ENCODE peak calls at places on chromosomes 3 and 15, in five cellular contexts. One of them, this sample, is unnamed.
A peak's percentile ranks its signal among the peaks of the same experiment; 100 is the strongest.

GRCh38 chr3:12287727-12288465 is 974 bp upstream of the PPARG start:
- DNase-seq in heart left ventricle: peak; percentile 67
- DNase-seq in right atrium auricular region: no peak
- DNase-seq in adrenal gland: no peak
- DNase-seq in HCT116: no peak
- DNase-seq in this sample: no peak

GRCh38 chr15:83446904-83447708 is at the start of gene SH3GL3:
- DNase-seq in right atrium auricular region: peak; percentile 83
- DNase-seq in heart left ventricle: peak; percentile 78
- DNase-seq in adrenal gland: peak; percentile 66
- DNase-seq in HCT116: peak; percentile 32
- DNase-seq in this sample: peak; percentile 79

GRCh38 chr15:77376770-77377169 is 43.1 kb downstream of the PEAK1 start:
- DNase-seq in adrenal gland: no peak
- DNase-seq in HCT116: no peak
- DNase-seq in heart left ventricle: no peak
- DNase-seq in right atrium auricular region: no peak
- DNase-seq in this sample: no peak

GRCh38 chr15:78104566-78105500 is 12.5 kb downstream of the SH2D7 start:
- DNase-seq in right atrium auricular region: no peak
- DNase-seq in HCT116: no peak
- DNase-seq in adrenal gland: no peak
- DNase-seq in heart left ventricle: no peak
- DNase-seq in this sample: no peak

GRCh38 chr3:23996058-23996457 is 51.0 kb downstream of the NR1D2 start:
- DNase-seq in HCT116: no peak
- DNase-seq in right atrium auricular region: no peak
- DNase-seq in heart left ventricle: no peak
- DNase-seq in adrenal gland: no peak
- DNase-seq in this sample: peak; percentile 36

GRCh38 chr3:5194801-5195509 is 7.4 kb downstream of the EDEM1 start:
- DNase-seq in right atrium auricular region: no peak
- DNase-seq in adrenal gland: peak; percentile 64
- DNase-seq in HCT116: peak; percentile 72
- DNase-seq in heart left ventricle: no peak
- DNase-seq in this sample: peak; percentile 91

GRCh38 chr3:100891827-100892226 is 101.4 kb downstream of the ABI3BP start:
- DNase-seq in heart left ventricle: no peak
- DNase-seq in adrenal gland: no peak
- DNase-seq in right atrium auricular region: no peak
- DNase-seq in HCT116: no peak
- DNase-seq in this sample: no peak

GRCh38 chr3:24810881-24811280 is 316.2 kb upstream of the THRB start:
- DNase-seq in adrenal gland: peak; percentile 16
- DNase-seq in heart left ventricle: no peak
- DNase-seq in right atrium auricular region: no peak
- DNase-seq in HCT116: no peak
- DNase-seq in this sample: no peak

GRCh38 chr15:93018574-93018973 is 70.4 kb downstream of the RGMA start:
- DNase-seq in heart left ventricle: no peak
- DNase-seq in HCT116: no peak
- DNase-seq in right atrium auricular region: no peak
- DNase-seq in adrenal gland: no peak
- DNase-seq in this sample: no peak

GRCh38 chr3:156694536-156694935 is 20.1 kb downstream of the TIPARP start:
- DNase-seq in right atrium auricular region: no peak
- DNase-seq in heart left ventricle: no peak
- DNase-seq in adrenal gland: no peak
- DNase-seq in HCT116: no peak
- DNase-seq in this sample: peak; percentile 58

GRCh38 chr3:89223188-89223587 is 115.8 kb downstream of the EPHA3 start:
- DNase-seq in HCT116: no peak
- DNase-seq in adrenal gland: no peak
- DNase-seq in heart left ventricle: no peak
- DNase-seq in right atrium auricular region: no peak
- DNase-seq in this sample: no peak

GRCh38 chr3:177055557-177056290 is 141.6 kb downstream of the TBL1XR1 start:
- DNase-seq in right atrium auricular region: no peak
- DNase-seq in heart left ventricle: no peak
- DNase-seq in HCT116: no peak
- DNase-seq in adrenal gland: no peak
- DNase-seq in this sample: no peak

GRCh38 chr3:124351430-124352142 is 359.7 kb upstream of the ROPN1 start:
- DNase-seq in HCT116: peak; percentile 31
- DNase-seq in adrenal gland: peak; percentile 38
- DNase-seq in heart left ventricle: peak; percentile 23
- DNase-seq in right atrium auricular region: no peak
- DNase-seq in this sample: peak; percentile 58

GRCh38 chr3:124839896-124840295 is 47.3 kb downstream of the ITGB5 start:
- DNase-seq in heart left ventricle: no peak
- DNase-seq in adrenal gland: no peak
- DNase-seq in right atrium auricular region: no peak
- DNase-seq in HCT116: no peak
- DNase-seq in this sample: no peak

GRCh38 chr3:42814914-42815507 is 5.8 kb downstream of the ACKR2 start:
- DNase-seq in heart left ventricle: no peak
- DNase-seq in adrenal gland: no peak
- DNase-seq in HCT116: no peak
- DNase-seq in right atrium auricular region: no peak
- DNase-seq in this sample: no peak

GRCh38 chr15:31260646-31261265 is 65.9 kb upstream of the KLF13 start:
- DNase-seq in heart left ventricle: no peak
- DNase-seq in HCT116: no peak
- DNase-seq in adrenal gland: no peak
- DNase-seq in right atrium auricular region: no peak
- DNase-seq in this sample: no peak

GRCh38 chr15:99443768-99444446 is 121.9 kb upstream of the MEF2A start:
- DNase-seq in heart left ventricle: peak; percentile 16
- DNase-seq in HCT116: no peak
- DNase-seq in right atrium auricular region: peak; percentile 55
- DNase-seq in adrenal gland: no peak
- DNase-seq in this sample: no peak

GRCh38 chr15:101022876-101023275 is 103.7 kb downstream of the LRRK1 start:
- DNase-seq in HCT116: no peak
- DNase-seq in adrenal gland: no peak
- DNase-seq in right atrium auricular region: peak; percentile 26
- DNase-seq in heart left ventricle: no peak
- DNase-seq in this sample: no peak

GRCh38 chr15:90044191-90044590 is 43.1 kb downstream of the ZNF710 start:
- DNase-seq in adrenal gland: no peak
- DNase-seq in HCT116: no peak
- DNase-seq in right atrium auricular region: no peak
- DNase-seq in heart left ventricle: no peak
- DNase-seq in this sample: no peak

GRCh38 chr3:168925568-168925967 is 737.9 kb downstream of the MECOM start:
- DNase-seq in right atrium auricular region: no peak
- DNase-seq in HCT116: no peak
- DNase-seq in adrenal gland: no peak
- DNase-seq in heart left ventricle: no peak
- DNase-seq in this sample: no peak

GRCh38 chr15:33150993-33151392 is 43.5 kb downstream of the FMN1 start:
- DNase-seq in heart left ventricle: no peak
- DNase-seq in adrenal gland: no peak
- DNase-seq in right atrium auricular region: no peak
- DNase-seq in HCT116: no peak
- DNase-seq in this sample: no peak

GRCh38 chr3:71649757-71650156 is 66.2 kb upstream of the FOXP1 start:
- DNase-seq in right atrium auricular region: no peak
- DNase-seq in heart left ventricle: no peak
- DNase-seq in HCT116: no peak
- DNase-seq in adrenal gland: no peak
- DNase-seq in this sample: no peak

GRCh38 chr15:77179541-77179998 is 108.7 kb upstream of the TSPAN3 start:
- DNase-seq in right atrium auricular region: no peak
- DNase-seq in heart left ventricle: no peak
- DNase-seq in adrenal gland: no peak
- DNase-seq in HCT116: no peak
- DNase-seq in this sample: peak; percentile 3

GRCh38 chr15:34609658-34610057 is 26.2 kb upstream of the GOLGA8B start:
- DNase-seq in adrenal gland: no peak
- DNase-seq in right atrium auricular region: no peak
- DNase-seq in HCT116: no peak
- DNase-seq in heart left ventricle: no peak
- DNase-seq in this sample: no peak

GRCh38 chr3:175335229-175335628 is 476.1 kb downstream of the NAALADL2 start:
- DNase-seq in adrenal gland: no peak
- DNase-seq in heart left ventricle: no peak
- DNase-seq in right atrium auricular region: no peak
- DNase-seq in HCT116: no peak
- DNase-seq in this sample: peak; percentile 66

GRCh38 chr15:36432162-36432561 is 147.3 kb upstream of the CDIN1 start:
- DNase-seq in right atrium auricular region: no peak
- DNase-seq in heart left ventricle: no peak
- DNase-seq in HCT116: no peak
- DNase-seq in adrenal gland: no peak
- DNase-seq in this sample: peak; percentile 94

GRCh38 chr3:102529452-102529851 is 94.6 kb downstream of the ZPLD1 start:
- DNase-seq in adrenal gland: no peak
- DNase-seq in right atrium auricular region: no peak
- DNase-seq in heart left ventricle: no peak
- DNase-seq in HCT116: peak; percentile 39
- DNase-seq in this sample: no peak

GRCh38 chr3:39506863-39507262 is 39.4 kb downstream of the MOBP start:
- DNase-seq in adrenal gland: no peak
- DNase-seq in heart left ventricle: no peak
- DNase-seq in right atrium auricular region: no peak
- DNase-seq in HCT116: no peak
- DNase-seq in this sample: no peak

GRCh38 chr3:61236556-61236955 is 14.7 kb downstream of the FHIT start:
- DNase-seq in HCT116: no peak
- DNase-seq in adrenal gland: peak; percentile 25
- DNase-seq in right atrium auricular region: no peak
- DNase-seq in heart left ventricle: no peak
- DNase-seq in this sample: no peak

GRCh38 chr3:190119734-190120133 is 963 bp downstream of the P3H2 start:
- DNase-seq in adrenal gland: no peak
- DNase-seq in right atrium auricular region: no peak
- DNase-seq in HCT116: no peak
- DNase-seq in heart left ventricle: no peak
- DNase-seq in this sample: no peak

GRCh38 chr15:90347666-90348065 is 4.4 kb upstream of the ZNF774 start:
- DNase-seq in HCT116: no peak
- DNase-seq in adrenal gland: no peak
- DNase-seq in heart left ventricle: no peak
- DNase-seq in right atrium auricular region: no peak
- DNase-seq in this sample: no peak

GRCh38 chr3:120100711-120101110 is 6.5 kb upstream of the GSK3B start:
- DNase-seq in HCT116: no peak
- DNase-seq in right atrium auricular region: no peak
- DNase-seq in heart left ventricle: no peak
- DNase-seq in adrenal gland: no peak
- DNase-seq in this sample: peak; percentile 48

GRCh38 chr3:107142786-107143185 is 234.5 kb upstream of the CCDC54 start:
- DNase-seq in adrenal gland: no peak
- DNase-seq in HCT116: no peak
- DNase-seq in right atrium auricular region: no peak
- DNase-seq in heart left ventricle: no peak
- DNase-seq in this sample: no peak
- H3K27ac ChIP-seq in adrenal gland: no peak overlapping the region
- H3K27ac ChIP-seq in HCT116: no peak overlapping the region
- H3K27ac ChIP-seq in right atrium auricular region: no peak overlapping the region
- H3K27ac ChIP-seq in heart left ventricle: no peak overlapping the region
- H3K27ac ChIP-seq in this sample: no peak overlapping the region

GRCh38 chr3:123346041-123346440 is 102.8 kb downstream of the ADCY5 start:
- DNase-seq in HCT116: no peak
- DNase-seq in adrenal gland: no peak
- DNase-seq in heart left ventricle: no peak
- DNase-seq in right atrium auricular region: no peak
- DNase-seq in this sample: no peak
- H3K4me1 ChIP-seq in HCT116: peaks cover 4% of the 10 kb centered on the region
- H3K4me1 ChIP-seq in adrenal gland: peaks cover 15% of the 10 kb centered on the region
- H3K4me1 ChIP-seq in heart left ventricle: peaks cover 18% of the 10 kb centered on the region
- H3K4me1 ChIP-seq in right atrium auricular region: no peaks in the 10 kb centered on the region
- H3K4me1 ChIP-seq in this sample: peaks cover 18% of the 10 kb centered on the region

GRCh38 chr3:118863731-118864322 is 170.8 kb downstream of the IGSF11 start:
- DNase-seq in heart left ventricle: no peak
- DNase-seq in adrenal gland: no peak
- DNase-seq in HCT116: peak; percentile 24
- DNase-seq in right atrium auricular region: no peak
- DNase-seq in this sample: no peak
- TF ChIP-seq CTCF in heart left ventricle: no peak
- TF ChIP-seq CTCF in adrenal gland: no peak
- TF ChIP-seq CTCF in HCT116: peak; percentile 54
- TF ChIP-seq CTCF in right atrium auricular region: no peak
- TF ChIP-seq CTCF in this sample: no peak

GRCh38 chr3:16522820-16523219 is 9.3 kb upstream of the RFTN1 start:
- DNase-seq in right atrium auricular region: no peak
- DNase-seq in heart left ventricle: no peak
- DNase-seq in HCT116: no peak
- DNase-seq in adrenal gland: no peak
- DNase-seq in this sample: no peak
- H3K27ac ChIP-seq in right atrium auricular region: no peak overlapping the region
- H3K27ac ChIP-seq in heart left ventricle: no peak overlapping the region
- H3K27ac ChIP-seq in HCT116: no peak overlapping the region
- H3K27ac ChIP-seq in adrenal gland: no peak overlapping the region
- H3K27ac ChIP-seq in this sample: no peak overlapping the region

GRCh38 chr15:65083262-65083701 is 6.7 kb downstream of the KBTBD13 start:
- DNase-seq in HCT116: no peak
- DNase-seq in right atrium auricular region: no peak
- DNase-seq in heart left ventricle: no peak
- DNase-seq in adrenal gland: no peak
- DNase-seq in this sample: peak; percentile 45
- H3K4me1 ChIP-seq in HCT116: peaks cover under 1% of the 10 kb centered on the region
- H3K4me1 ChIP-seq in right atrium auricular region: no peaks in the 10 kb centered on the region
- H3K4me1 ChIP-seq in heart left ventricle: peaks cover 17% of the 10 kb centered on the region
- H3K4me1 ChIP-seq in adrenal gland: no peaks in the 10 kb centered on the region
- H3K4me1 ChIP-seq in this sample: peaks cover 9% of the 10 kb centered on the region

GRCh38 chr3:171565671-171566070 is 105.5 kb upstream of the TNIK start:
- DNase-seq in adrenal gland: no peak
- DNase-seq in heart left ventricle: no peak
- DNase-seq in right atrium auricular region: no peak
- DNase-seq in HCT116: no peak
- DNase-seq in this sample: no peak
- TF ChIP-seq CTCF in adrenal gland: no peak
- TF ChIP-seq CTCF in heart left ventricle: no peak
- TF ChIP-seq CTCF in right atrium auricular region: no peak
- TF ChIP-seq CTCF in HCT116: no peak
- TF ChIP-seq CTCF in this sample: no peak

DNA sequence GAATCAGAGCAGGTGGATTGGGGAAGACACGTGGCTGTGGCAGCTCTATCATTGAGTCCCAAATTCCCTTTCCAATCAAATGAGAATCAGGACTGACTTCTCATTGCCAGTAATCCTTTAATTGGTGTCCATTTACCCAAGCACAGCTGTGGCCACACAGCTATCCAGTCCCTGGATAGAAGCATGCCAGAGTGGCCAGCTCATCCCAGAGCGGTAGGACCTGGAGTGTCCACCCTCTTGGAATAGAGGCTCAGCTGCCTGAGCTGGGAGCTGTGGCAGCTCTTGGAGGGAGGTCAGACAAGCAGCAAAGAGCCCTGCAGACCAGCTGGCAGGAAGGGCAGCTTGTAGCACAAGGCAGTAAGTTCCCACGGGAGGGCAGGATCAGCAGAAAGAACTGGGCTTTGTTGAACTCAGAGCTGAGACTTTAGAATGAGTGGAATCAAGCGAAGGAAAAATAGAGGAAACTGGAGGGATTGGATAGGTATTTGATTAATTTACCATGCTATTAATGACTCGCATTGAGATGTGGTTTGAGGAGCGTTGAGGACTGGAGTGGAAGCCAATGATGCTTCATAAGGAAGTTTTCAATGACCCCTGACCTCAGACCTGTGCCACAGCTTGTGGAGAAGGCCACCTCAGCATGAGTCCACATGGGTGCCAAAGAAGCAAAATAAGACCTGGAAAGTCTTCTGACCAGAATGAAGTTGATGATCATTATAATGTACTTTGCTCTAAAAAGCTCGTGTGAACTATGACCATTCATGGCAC is 6.9 kb upstream of the ALPK3 start:
- DNase-seq in right atrium auricular region: peak; percentile 55
- DNase-seq in adrenal gland: no peak
- DNase-seq in HCT116: no peak
- DNase-seq in heart left ventricle: peak; percentile 19
- DNase-seq in this sample: peak; percentile 29
- H3K27ac ChIP-seq in right atrium auricular region: no peak overlapping the region
- H3K27ac ChIP-seq in adrenal gland: no peak overlapping the region
- H3K27ac ChIP-seq in HCT116: no peak overlapping the region
- H3K27ac ChIP-seq in heart left ventricle: no peak overlapping the region
- H3K27ac ChIP-seq in this sample: no peak overlapping the region

This sample was measured in astrocyte.